ENCODE peak calls at places on chromosome 10, in six cellular contexts. L is fibroblast of mammary gland, D is HAP-1, R is HuH-7, X is NCI-H1105 treated with DMSO at 0.1 percent for 48 hours, A is NCI-H1092 treated with DMSO at 0.1 percent for 48 hours. S is an unnamed sample.

GRCh38 chr10:111129348-111129747 is 52.5 kb downstream of the ADRA2A start:
- DNase-seq in L (peak; percentile 16), D (no peak), R (no peak), X (no peak), A (no peak), S (no peak)

GRCh38 chr10:60849217-60849616 is 70.9 kb downstream of the CDK1 start:
- DNase-seq in L (no peak), D (no peak), R (no peak), X (no peak), A (no peak), S (no peak)

GRCh38 chr10:22603581-22603980 is 110.8 kb downstream of the PIP4K2A start:
- DNase-seq in L (no peak), D (no peak), R (no peak), X (no peak), A (no peak), S (no peak)

GRCh38 chr10:34434119-34434594 is 380.9 kb downstream of the PARD3 start:
- DNase-seq in L (peak; percentile 92), D (no peak), R (no peak), X (no peak), A (no peak), S (peak; percentile 42)

GRCh38 chr10:3165196-3165595 is 7.4 kb downstream of the PITRM1 start:
- DNase-seq in L (no peak), D (no peak), R (no peak), X (no peak), A (no peak), S (no peak)

GRCh38 chr10:115653473-115653872 is 560.3 kb downstream of the ATRNL1 start:
- DNase-seq in L (no peak), D (no peak), R (peak; percentile 1), X (no peak), A (no peak), S (no peak)

GRCh38 chr10:46542567-46543323 is 13.7 kb downstream of the GPRIN2 start:
- DNase-seq in L (no peak), D (no peak), R (no peak), X (no peak), A (no peak), S (no peak)

GRCh38 chr10:128411624-128412023 is 285.4 kb upstream of the MKI67 start:
- DNase-seq in L (no peak), D (no peak), R (no peak), X (no peak), A (no peak), S (no peak)

GRCh38 chr10:1047937-1048336 is 982 bp downstream of the IDI1 start:
- DNase-seq in L (no peak), D (peak; percentile 68), R (no peak), X (no peak), A (no peak), S (no peak)

GRCh38 chr10:33660329-33660728 is 325.9 kb upstream of the NRP1 start:
- DNase-seq in L (no peak), D (no peak), R (no peak), X (no peak), A (no peak), S (no peak)

GRCh38 chr10:97454330-97455036 is 8.5 kb downstream of the ZDHHC16 start:
- DNase-seq in L (peak; percentile 45), D (no peak), R (no peak), X (no peak), A (no peak), S (no peak)

GRCh38 chr10:43233601-43234430 is 33.0 kb downstream of the RASGEF1A start:
- DNase-seq in L (no peak), D (peak; percentile 4), R (no peak), X (no peak), A (no peak), S (no peak)

GRCh38 chr10:78464856-78465221 is 431.2 kb downstream of the RPS24 start:
- DNase-seq in L (no peak), D (no peak), R (no peak), X (no peak), A (no peak), S (no peak)

GRCh38 chr10:21011433-21012018 is 114.4 kb upstream of the NEBL start:
- DNase-seq in L (no peak), D (no peak), R (no peak), X (no peak), A (no peak), S (no peak)

GRCh38 chr10:27155073-27155754 is at the start of gene MASTL:
- DNase-seq in L (peak; percentile 92), D (peak; percentile 92), R (peak; percentile 87), X (peak; percentile 68), A (peak; percentile 64), S (peak; percentile 55)

GRCh38 chr10:25304606-25305005 is 129.8 kb downstream of the GPR158 start:
- DNase-seq in L (no peak), D (no peak), R (no peak), X (no peak), A (no peak), S (no peak)